ENCODE peak calls at places on chromosomes 4 and X, in nine cellular contexts. P is cardiac muscle cell, D is IMR-90, E is PC-3, Q is right lobe of liver, G is HCT116, R is right atrium auricular region, Y is mesenchymal stem cell, J is GM23338. X is an unnamed sample. For H3K27me3, the result is how much of the 10 kb centered on the place peaks cover.

GRCh38 chr4:107183155-107183774 is 147.2 kb upstream of the DKK2 start:
- DNase-seq in P (peak), D (peak), E (peak), Q (no peak), G (peak), R (no peak), Y (peak), J (peak), X (no peak)

GRCh38 chr4:71541541-71541940 is 202.7 kb downstream of the SLC4A4 start:
- DNase-seq in P (no peak), D (no peak), E (no peak), Q (no peak), G (no peak), R (no peak), Y (no peak), J (no peak), X (no peak)

GRCh38 chrX:22249371-22249770 is 23.3 kb upstream of the CBLL2 start:
- DNase-seq in P (no peak), D (no peak), E (no peak), Q (no peak), G (no peak), R (no peak), Y (no peak), J (no peak), X (no peak)

GRCh38 chr4:70619778-70620177 is 8.8 kb upstream of the ENAM start:
- DNase-seq in P (no peak), D (no peak), E (no peak), Q (no peak), G (no peak), R (no peak), Y (no peak), J (no peak), X (no peak)

GRCh38 chr4:158162637-158163036 is 10.2 kb downstream of the GASK1B start:
- DNase-seq in P (no peak), D (peak), E (no peak), Q (no peak), G (no peak), R (no peak), Y (peak), J (no peak), X (no peak)

GRCh38 chrX:29627833-29628232 is 587.5 kb upstream of the MAGEB2 start:
- DNase-seq in P (no peak), D (no peak), E (peak), Q (no peak), G (no peak), R (no peak), Y (no peak), J (no peak), X (no peak)

GRCh38 chr4:19748911-19749473 is 502.7 kb upstream of the SLIT2 start:
- DNase-seq in P (no peak), D (peak), E (peak), Q (no peak), G (no peak), R (no peak), Y (peak), J (no peak), X (peak)

GRCh38 chrX:106619797-106620196 is 8.0 kb downstream of the RADX start:
- DNase-seq in P (peak), D (peak), E (peak), Q (no peak), G (no peak), R (no peak), Y (peak), J (peak), X (no peak)

GRCh38 chr4:98627883-98628282 is 30.5 kb downstream of the TSPAN5 start:
- DNase-seq in P (no peak), D (peak), E (peak), Q (no peak), G (peak), R (no peak), Y (no peak), J (no peak), X (no peak)

GRCh38 chr4:72186714-72187113 is 154.9 kb downstream of the NPFFR2 start:
- DNase-seq in P (no peak), D (no peak), E (no peak), Q (no peak), G (no peak), R (no peak), Y (no peak), J (no peak), X (no peak)

GRCh38 chr4:3041192-3042142 is 32.9 kb downstream of the HTT-AS start:
- DNase-seq in P (no peak), D (peak), E (peak), Q (peak), G (no peak), R (peak), Y (peak), J (peak), X (peak)

GRCh38 chr4:3039706-3040366 is 34.5 kb downstream of the HTT-AS start:
- DNase-seq in P (no peak), D (no peak), E (no peak), Q (no peak), G (no peak), R (no peak), Y (no peak), J (no peak), X (no peak)

GRCh38 chr4:3042226-3042625 is 32.1 kb downstream of the HTT-AS start:
- DNase-seq in P (no peak), D (no peak), E (no peak), Q (no peak), G (no peak), R (no peak), Y (no peak), J (no peak), X (no peak)

GRCh38 chr4:3037957-3038451 is 36.3 kb downstream of the HTT-AS start:
- DNase-seq in P (peak), D (no peak), E (no peak), Q (peak), G (no peak), R (no peak), Y (no peak), J (no peak), X (no peak)

DNA sequence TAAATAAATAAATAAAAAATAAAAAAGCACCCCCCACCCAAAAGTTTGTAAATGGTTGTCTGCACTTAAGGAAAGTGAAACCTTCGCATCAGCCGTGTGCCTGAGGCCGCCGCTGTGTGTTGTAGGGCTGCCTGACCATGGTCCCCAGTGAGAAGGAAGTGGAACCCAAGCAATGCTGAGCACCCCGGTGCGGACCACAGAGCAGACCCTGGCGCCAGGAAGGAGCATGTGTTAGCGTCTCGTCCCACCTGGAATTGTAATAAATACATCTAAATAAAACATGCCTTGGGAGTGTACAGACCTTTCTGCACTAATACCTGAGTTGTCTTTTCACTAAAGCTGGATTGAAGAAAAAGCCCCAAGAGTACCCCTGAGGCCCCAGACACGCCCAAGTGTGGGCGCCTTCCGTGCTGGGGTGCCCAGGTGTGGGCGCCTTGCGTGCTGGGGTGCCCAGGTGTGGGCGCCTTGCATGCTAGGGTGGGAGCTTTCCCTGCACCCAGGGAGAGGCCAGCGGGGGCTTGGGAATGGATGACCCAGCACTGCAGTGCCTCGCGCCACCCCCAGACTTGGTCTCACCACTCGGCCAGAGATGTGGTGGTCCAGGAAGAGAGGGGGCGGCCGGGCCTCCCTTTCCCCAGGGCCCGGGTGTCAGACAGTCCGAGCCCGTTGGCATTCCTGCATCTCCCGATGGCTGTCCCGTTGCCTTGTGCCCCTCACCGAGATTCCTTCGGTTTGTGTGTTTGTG is 33.7 kb downstream of the HTT-AS start:
- DNase-seq in P (no peak), D (no peak), E (no peak), Q (peak), G (no peak), R (no peak), Y (no peak), J (no peak), X (no peak)
- H3K4me3 ChIP-seq in P (no peak), D (no peak), E (peak), Q (peak), G (no peak), R (peak), Y (no peak), J (no peak), X (peak)

GRCh38 chrX:48156014-48156413 is 25.6 kb downstream of the SPACA5B start:
- DNase-seq in P (no peak), D (no peak), E (no peak), Q (no peak), G (no peak), R (no peak), Y (no peak), J (peak), X (no peak)

GRCh38 chrX:48153769-48154168 is 23.3 kb downstream of the SPACA5B start:
- DNase-seq in P (no peak), D (no peak), E (no peak), Q (no peak), G (no peak), R (no peak), Y (no peak), J (no peak), X (no peak)

DNA sequence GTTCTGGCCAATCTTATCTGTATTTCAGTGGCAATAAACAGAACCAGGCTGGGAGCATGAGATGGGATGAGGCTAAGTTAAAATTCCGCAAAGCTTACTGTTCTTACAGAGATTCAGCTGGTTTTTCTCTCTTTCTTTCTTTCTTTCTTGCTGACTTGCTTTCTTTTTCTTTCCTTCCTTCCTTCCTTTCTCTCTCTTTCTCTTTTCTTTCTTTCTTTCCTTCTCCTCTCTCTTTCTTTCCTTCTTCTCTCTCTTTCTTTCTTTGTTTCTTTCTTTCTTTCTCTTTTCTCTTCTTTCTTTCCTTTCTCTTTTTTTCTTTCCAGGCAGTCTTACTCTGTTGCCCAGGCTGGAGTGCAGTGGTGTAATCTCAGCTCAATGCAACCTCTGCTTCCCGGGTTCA is 24.4 kb downstream of the SPACA5B start:
- DNase-seq in P (no peak), D (no peak), E (no peak), Q (no peak), G (no peak), R (no peak), Y (no peak), J (no peak), X (no peak)
- H3K27me3 ChIP-seq in P (under half), D (under half), E (under half), Q (under half), G (under half), R (under half), Y (under half), J (under half), X (under half)

DNA sequence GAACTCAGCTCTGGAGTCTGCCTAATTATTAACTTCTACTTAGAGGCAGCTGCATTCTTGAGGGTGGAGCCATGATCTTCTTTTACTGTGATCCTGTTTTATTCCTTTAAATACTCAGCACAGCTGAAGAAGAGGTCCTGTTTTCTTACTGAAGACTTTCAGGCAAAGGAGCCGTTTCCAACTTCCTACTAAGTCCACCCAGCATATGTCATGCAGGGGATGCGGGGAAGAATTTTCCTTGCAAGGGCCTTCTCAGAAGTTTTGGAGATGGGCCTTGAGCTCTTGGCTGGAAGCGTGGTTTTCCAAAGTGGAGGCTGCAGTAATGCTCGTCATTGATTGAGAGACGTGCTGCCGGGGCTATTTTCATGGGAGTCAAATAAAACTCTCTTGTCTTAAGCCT is 27.8 kb downstream of the FGF2 start:
- DNase-seq in P (no peak), D (no peak), E (no peak), Q (no peak), G (no peak), R (peak), Y (no peak), J (no peak), X (peak)
- H3K4me3 ChIP-seq in P (no peak), D (no peak), E (no peak), Q (no peak), G (no peak), R (peak), Y (no peak), J (no peak), X (no peak)

GRCh38 chr4:110619401-110620247 is 3.3 kb downstream of the PITX2 start:
- DNase-seq in P (peak), D (no peak), E (no peak), Q (no peak), G (no peak), R (no peak), Y (peak), J (peak), X (peak)

GRCh38 chr4:110619001-110619350 is 3.9 kb downstream of the PITX2 start:
- DNase-seq in P (no peak), D (no peak), E (no peak), Q (no peak), G (no peak), R (no peak), Y (no peak), J (no peak), X (no peak)

GRCh38 chr4:110621328-110621812 is 1.5 kb downstream of the PITX2 start:
- DNase-seq in P (no peak), D (no peak), E (no peak), Q (no peak), G (no peak), R (no peak), Y (peak), J (peak), X (no peak)

GRCh38 chr4:110621839-110622751 is 782 bp downstream of the PITX2 start:
- DNase-seq in P (no peak), D (no peak), E (no peak), Q (no peak), G (no peak), R (no peak), Y (peak), J (peak), X (peak)

DNA sequence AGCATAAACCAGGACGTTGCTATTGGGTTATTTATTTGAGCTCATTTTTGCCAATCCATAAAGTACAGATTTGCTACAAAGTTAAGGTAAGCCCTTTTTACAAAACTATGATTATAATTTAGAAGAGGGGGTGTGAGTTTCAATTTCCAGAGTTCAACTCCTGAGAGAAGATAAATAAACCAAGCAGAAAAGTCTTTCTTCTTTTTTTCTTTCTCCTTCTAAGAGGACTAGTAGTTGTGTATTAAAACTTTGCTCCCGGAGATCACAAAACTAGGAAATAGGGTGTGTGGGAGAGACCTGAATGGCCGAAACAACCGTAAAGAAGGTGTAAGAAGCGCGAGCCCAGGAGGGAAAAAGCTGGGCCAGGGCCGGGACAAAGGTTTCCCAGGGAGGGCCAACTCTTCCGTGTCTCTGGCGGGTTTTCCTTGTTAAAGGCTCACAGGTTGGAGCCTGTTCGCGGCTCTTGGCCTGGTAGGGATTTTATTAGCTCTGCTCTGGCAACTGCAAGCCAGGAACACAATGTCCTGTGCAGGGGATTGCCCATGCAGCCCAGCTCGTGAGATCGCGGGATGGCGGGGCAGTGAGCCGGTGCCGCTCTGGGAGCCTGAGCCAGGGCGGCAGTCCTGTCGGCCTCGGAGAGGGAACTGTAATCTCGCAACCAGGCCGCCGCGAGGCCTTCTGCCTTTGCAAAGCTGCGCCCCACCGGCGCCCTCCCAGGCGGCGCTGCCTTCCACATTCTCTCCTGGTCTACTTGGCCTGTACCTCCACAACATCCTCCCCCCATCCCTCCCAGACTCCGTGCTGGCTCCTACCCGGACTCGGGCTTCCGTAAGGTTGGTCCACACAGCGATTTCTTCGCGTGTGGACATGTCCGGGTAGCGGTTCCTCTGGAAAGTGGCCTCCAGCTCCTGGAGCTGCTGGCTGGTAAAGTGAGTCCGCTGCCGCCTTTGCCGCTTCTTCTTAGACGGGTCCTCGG is 2.2 kb downstream of the PITX2 start:
- DNase-seq in P (peak), D (no peak), E (peak), Q (peak), G (no peak), R (no peak), Y (peak), J (peak), X (peak)
- H3K27me3 ChIP-seq in P (half or more), D (half or more), E (half or more), Q (under half), G (under half), R (under half), Y (half or more), J (half or more), X (under half)

DNA sequence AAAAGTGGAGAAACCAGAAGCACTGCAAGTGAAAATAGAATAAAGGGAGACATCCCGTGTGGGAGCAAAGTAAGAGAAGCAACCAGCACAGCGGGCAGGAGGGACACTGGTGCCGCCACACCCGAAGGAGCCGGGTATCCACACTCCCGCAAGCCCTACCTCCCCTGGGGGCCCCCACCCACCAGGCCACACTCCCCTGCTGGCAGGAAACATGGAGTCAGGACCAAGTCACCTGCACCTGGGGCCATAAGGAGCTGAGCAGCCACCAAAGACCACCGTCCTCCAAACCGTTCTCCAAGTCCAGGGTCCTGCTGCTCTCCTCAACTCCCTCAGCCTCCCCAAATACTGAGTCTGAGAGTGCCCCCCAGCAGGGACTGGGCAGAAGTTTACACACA is 30.5 kb downstream of the FGFRL1 start:
- DNase-seq in P (no peak), D (no peak), E (no peak), Q (no peak), G (no peak), R (no peak), Y (no peak), J (no peak), X (no peak)
- H3K4me3 ChIP-seq in P (no peak), D (no peak), E (no peak), Q (no peak), G (peak), R (no peak), Y (no peak), J (no peak), X (no peak)

GRCh38 chrX:56857042-56857441 is 128.0 kb downstream of the NBDY start:
- DNase-seq in P (no peak), D (no peak), E (no peak), Q (no peak), G (no peak), R (no peak), Y (no peak), J (no peak), X (no peak)
- H3K27me3 ChIP-seq in P (under half), D (under half), E (under half), Q (under half), G (under half), R (under half), Y (under half), J (under half), X (under half)

DNA sequence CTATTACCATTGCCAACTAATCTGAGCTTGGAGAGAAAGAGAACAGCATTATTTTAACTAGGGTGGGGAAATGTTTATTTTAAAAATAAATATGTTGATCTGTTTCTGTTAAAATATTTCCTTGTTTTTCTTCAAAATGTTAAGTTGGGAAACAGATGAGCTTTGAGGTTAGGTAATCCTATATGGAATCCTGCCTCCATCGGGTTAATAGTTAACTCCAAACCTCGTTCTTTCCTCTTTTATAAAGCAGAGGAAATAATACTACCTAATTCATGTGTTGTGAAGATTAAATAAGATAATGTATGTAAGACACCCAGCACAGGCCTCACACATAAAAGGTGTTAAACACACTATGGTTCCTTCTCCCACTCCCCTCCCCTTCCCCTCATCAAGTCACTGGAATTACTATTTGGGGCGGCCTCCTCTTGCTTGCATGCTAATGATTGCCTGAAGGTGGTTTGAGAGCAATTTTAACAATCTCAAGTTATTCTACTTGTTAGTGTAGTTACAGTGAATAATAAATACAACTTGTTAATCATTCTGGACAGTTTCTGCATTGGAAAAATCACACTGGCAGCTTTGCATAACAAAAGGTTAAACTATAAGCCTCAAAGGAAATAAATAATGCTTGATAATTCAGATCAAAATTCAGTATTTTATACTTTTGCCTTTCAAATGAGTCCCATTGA is 404.4 kb upstream of the RASGEF1B start:
- DNase-seq in P (no peak), D (no peak), E (no peak), Q (no peak), G (no peak), R (no peak), Y (no peak), J (peak), X (no peak)
- H3K4me3 ChIP-seq in P (no peak), D (no peak), E (no peak), Q (no peak), G (no peak), R (no peak), Y (no peak), J (no peak), X (no peak)